ENCODE peak calls at places on chromosomes 4 and X, in ten cellular contexts. P is ovary; F is gastrocnemius medialis; K is tibial nerve; D is CD8-positive, alpha-beta T cell; N is astrocyte; R is psoas muscle; O is OCI-LY7; A is thoracic aorta; Q is right atrium auricular region. Z is an unnamed sample.
A peak's percentile ranks its signal among the peaks of the same experiment; 100 is the strongest.

GRCh38 chr4:102825261-102826071 is 1.9 kb downstream of the UBE2D3 start:
- DNase-seq in P (no peak), F (peak; percentile 42), K (no peak), D (no peak), N (peak; percentile 70), R (no peak), O (peak; percentile 64), A (no peak), Q (no peak), Z (no peak)

GRCh38 chrX:68695206-68695845 is 47.9 kb downstream of the STARD8 start:
- DNase-seq in P (no peak), F (no peak), K (no peak), D (no peak), N (no peak), R (no peak), O (no peak), A (no peak), Q (no peak), Z (no peak)

GRCh38 chr4:142274137-142274536 is 572.0 kb downstream of the INPP4B start:
- DNase-seq in P (no peak), F (no peak), K (no peak), D (no peak), N (peak; percentile 75), R (no peak), O (no peak), A (no peak), Q (no peak), Z (no peak)

GRCh38 chr4:156830356-156830755 is 141.2 kb downstream of the PDGFC start:
- DNase-seq in P (no peak), F (no peak), K (no peak), D (no peak), N (peak; percentile 82), R (no peak), O (no peak), A (no peak), Q (no peak), Z (no peak)

GRCh38 chrX:18789916-18790315 is 82.5 kb downstream of the PPEF1 start:
- DNase-seq in P (no peak), F (no peak), K (no peak), D (no peak), N (no peak), R (no peak), O (no peak), A (no peak), Q (no peak), Z (no peak)

GRCh38 chrX:146109362-146109761 is 291.7 kb downstream of the SLITRK2 start:
- DNase-seq in P (no peak), F (no peak), K (no peak), D (no peak), N (no peak), R (no peak), O (no peak), A (no peak), Q (no peak), Z (no peak)

GRCh38 chr4:127261476-127261875 is 371.3 kb upstream of the INTU start:
- DNase-seq in P (no peak), F (no peak), K (no peak), D (no peak), N (no peak), R (no peak), O (no peak), A (no peak), Q (no peak), Z (no peak)

GRCh38 chrX:41334866-41335589 is 1.1 kb downstream of the DDX3X start:
- DNase-seq in P (peak; percentile 83), F (peak; percentile 56), K (peak; percentile 15), D (peak; percentile 35), N (no peak), R (peak; percentile 68), O (peak; percentile 68), A (no peak), Q (peak; percentile 76), Z (peak; percentile 50)

GRCh38 chrX:69025802-69026301 is 139.4 kb downstream of the PJA1 start:
- DNase-seq in P (no peak), F (no peak), K (no peak), D (no peak), N (peak; percentile 54), R (no peak), O (no peak), A (no peak), Q (no peak), Z (no peak)

GRCh38 chr4:3340703-3341088 is 47.9 kb downstream of the RGS12 start:
- DNase-seq in P (no peak), F (peak; percentile 92), K (no peak), D (no peak), N (no peak), R (peak; percentile 69), O (no peak), A (no peak), Q (peak; percentile 57), Z (no peak)

GRCh38 chr4:153345011-153345981 is 808 bp downstream of the MND1 start:
- DNase-seq in P (no peak), F (peak; percentile 19), K (no peak), D (peak; percentile 32), N (peak; percentile 45), R (peak; percentile 32), O (peak; percentile 97), A (no peak), Q (peak; percentile 63), Z (no peak)

GRCh38 chr4:153348006-153348405 is 3.5 kb downstream of the MND1 start:
- DNase-seq in P (no peak), F (no peak), K (no peak), D (no peak), N (peak; percentile 67), R (no peak), O (peak; percentile 73), A (no peak), Q (no peak), Z (no peak)

GRCh38 chr4:153347117-153347516 is 2.6 kb downstream of the MND1 start:
- DNase-seq in P (no peak), F (no peak), K (no peak), D (no peak), N (no peak), R (no peak), O (peak; percentile 66), A (no peak), Q (no peak), Z (no peak)

GRCh38 chr4:153346031-153346430 is 1.5 kb downstream of the MND1 start:
- DNase-seq in P (no peak), F (no peak), K (no peak), D (no peak), N (no peak), R (no peak), O (peak; percentile 38), A (no peak), Q (no peak), Z (no peak)

GRCh38 chr4:153346563-153346962 is 2.1 kb downstream of the MND1 start:
- DNase-seq in P (no peak), F (no peak), K (no peak), D (no peak), N (no peak), R (no peak), O (peak; percentile 60), A (no peak), Q (no peak), Z (no peak)
- H3K4me1 ChIP-seq in P (no peaks in the 10 kb centered on the region), F (no peaks in the 10 kb centered on the region), K (no peaks in the 10 kb centered on the region), D (no peaks in the 10 kb centered on the region), N (peaks cover 16% of the 10 kb centered on the region), R (peaks cover 8% of the 10 kb centered on the region), O (peaks cover 78% of the 10 kb centered on the region), A (peaks cover 4% of the 10 kb centered on the region), Q (peaks cover 15% of the 10 kb centered on the region), Z (peaks cover 23% of the 10 kb centered on the region)

GRCh38 chr4:153639556-153640475 is 44.3 kb upstream of the TLR2 start:
- DNase-seq in P (no peak), F (no peak), K (no peak), D (no peak), N (no peak), R (no peak), O (no peak), A (no peak), Q (peak; percentile 55), Z (no peak)

GRCh38 chr4:153645183-153645582 is 38.9 kb upstream of the TLR2 start:
- DNase-seq in P (no peak), F (no peak), K (no peak), D (no peak), N (no peak), R (no peak), O (no peak), A (no peak), Q (no peak), Z (no peak)

GRCh38 chr4:153641532-153641931 is 42.5 kb upstream of the TLR2 start:
- DNase-seq in P (no peak), F (no peak), K (no peak), D (no peak), N (no peak), R (no peak), O (no peak), A (no peak), Q (peak; percentile 16), Z (no peak)

GRCh38 chr4:153640476-153640802 is 43.6 kb upstream of the TLR2 start:
- DNase-seq in P (no peak), F (no peak), K (no peak), D (no peak), N (no peak), R (no peak), O (no peak), A (no peak), Q (no peak), Z (no peak)

GRCh38 chr4:153643406-153644016 is 40.6 kb upstream of the TLR2 start:
- DNase-seq in P (no peak), F (no peak), K (no peak), D (no peak), N (peak; percentile 30), R (no peak), O (peak; percentile 92), A (no peak), Q (no peak), Z (no peak)
- TF ChIP-seq CTCF in P (no peak), F (no peak), K (no peak), D (peak; percentile 62), N (peak; percentile 53), R (peak; percentile 40), O (peak; percentile 89), A (peak; percentile 20), Q (peak; percentile 47), Z (peak; percentile 47)

GRCh38 chr4:153205028-153205648 is 895 bp downstream of the TRIM2 start:
- DNase-seq in P (no peak), F (no peak), K (no peak), D (peak; percentile 23), N (no peak), R (no peak), O (no peak), A (no peak), Q (no peak), Z (no peak)
- H3K4me1 ChIP-seq in P (no peaks in the 10 kb centered on the region), F (no peaks in the 10 kb centered on the region), K (no peaks in the 10 kb centered on the region), D (peaks cover 20% of the 10 kb centered on the region), N (peaks cover 21% of the 10 kb centered on the region), R (no peaks in the 10 kb centered on the region), O (no peaks in the 10 kb centered on the region), A (no peaks in the 10 kb centered on the region), Q (peaks cover 6% of the 10 kb centered on the region), Z (peaks cover 17% of the 10 kb centered on the region)

DNA sequence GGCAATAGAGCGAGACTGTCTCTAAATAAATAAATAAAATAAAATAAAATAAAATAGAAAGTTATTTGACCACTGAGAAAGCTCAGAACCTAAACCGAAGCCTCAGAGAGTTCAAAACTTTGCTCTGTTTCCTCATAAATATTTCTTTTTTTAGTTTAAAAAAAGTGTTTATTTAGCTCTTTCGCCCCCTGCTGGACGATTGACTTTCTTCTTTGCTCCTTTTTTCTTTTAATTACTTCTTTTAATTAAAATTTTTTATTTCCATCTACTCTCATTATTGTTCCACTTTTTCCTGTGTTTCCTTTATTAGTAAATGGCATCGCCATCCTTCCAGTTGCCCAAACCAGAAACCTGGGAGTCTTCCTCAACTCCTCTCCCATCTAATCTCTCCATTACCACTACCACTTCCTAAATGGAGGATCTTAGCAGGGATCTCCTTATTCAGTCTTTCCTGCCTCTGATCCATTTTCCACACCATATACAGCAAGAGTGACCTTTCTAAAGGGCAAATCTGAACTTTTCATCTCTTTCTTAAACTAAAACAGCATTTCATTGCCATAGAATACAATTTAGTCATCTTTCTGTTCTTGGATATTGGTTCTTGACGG is 728 bp upstream of the IL13RA2 start:
- DNase-seq in P (no peak), F (no peak), K (no peak), D (no peak), N (no peak), R (no peak), O (no peak), A (no peak), Q (no peak), Z (no peak)
- TF ChIP-seq CTCF in P (no peak), F (no peak), K (no peak), D (no peak), N (no peak), R (peak; percentile 36), O (peak; percentile 50), A (no peak), Q (peak; percentile 52), Z (no peak)